ENCODE peak calls at places on chromosome 19, in eight cellular contexts. S, I, E, G, K, T, V and F are unnamed samples.

GRCh38 chr19:23286477-23286876 is 36.3 kb upstream of the ZNF724 start:
- DNase-seq in S (no peak), I (peak; percentile 74), E (no peak), G (no peak), K (no peak), T (no peak), V (no peak), F (no peak)

GRCh38 chr19:35454663-35455062 is 6.6 kb downstream of the FFAR2 start:
- DNase-seq in S (no peak), I (no peak), E (no peak), G (no peak), K (no peak), T (no peak), V (no peak), F (no peak)

GRCh38 chr19:2952953-2953481 is 8.2 kb upstream of the ZNF77 start:
- DNase-seq in S (no peak), I (no peak), E (no peak), G (no peak), K (no peak), T (peak; percentile 72), V (no peak), F (no peak)

GRCh38 chr19:4267901-4268815 is 10.9 kb upstream of the SHD start:
- DNase-seq in S (no peak), I (no peak), E (no peak), G (no peak), K (no peak), T (no peak), V (no peak), F (no peak)

GRCh38 chr19:7072541-7072940 is 3.0 kb downstream of the ZNF557 start:
- DNase-seq in S (no peak), I (no peak), E (no peak), G (no peak), K (no peak), T (no peak), V (no peak), F (no peak)

GRCh38 chr19:39587496-39587895 is 14.8 kb upstream of the LGALS13 start:
- DNase-seq in S (no peak), I (no peak), E (no peak), G (no peak), K (no peak), T (no peak), V (no peak), F (no peak)

GRCh38 chr19:9883231-9883758 is 48.2 kb downstream of the PIN1 start:
- DNase-seq in S (no peak), I (peak; percentile 56), E (no peak), G (no peak), K (no peak), T (no peak), V (no peak), F (no peak)

GRCh38 chr19:12047868-12048267 is 4.9 kb downstream of the ZNF878 start:
- DNase-seq in S (no peak), I (no peak), E (no peak), G (no peak), K (no peak), T (no peak), V (no peak), F (no peak)

GRCh38 chr19:36686365-36687213 is 823 bp upstream of the ZNF567 start:
- DNase-seq in S (no peak), I (peak; percentile 52), E (no peak), G (peak; percentile 20), K (no peak), T (no peak), V (no peak), F (no peak)

GRCh38 chr19:52603558-52604207 is 33.6 kb downstream of the ZNF701 start:
- DNase-seq in S (no peak), I (no peak), E (no peak), G (no peak), K (no peak), T (no peak), V (no peak), F (no peak)

GRCh38 chr19:55146648-55147218 is 2.3 kb downstream of the TNNT1 start:
- DNase-seq in S (no peak), I (peak; percentile 96), E (peak; percentile 31), G (no peak), K (no peak), T (no peak), V (no peak), F (no peak)

GRCh38 chr19:12867120-12868099 is 13.8 kb downstream of the DNASE2 start:
- DNase-seq in S (no peak), I (peak; percentile 97), E (peak; percentile 94), G (no peak), K (no peak), T (no peak), V (peak; percentile 74), F (peak; percentile 97)

DNA sequence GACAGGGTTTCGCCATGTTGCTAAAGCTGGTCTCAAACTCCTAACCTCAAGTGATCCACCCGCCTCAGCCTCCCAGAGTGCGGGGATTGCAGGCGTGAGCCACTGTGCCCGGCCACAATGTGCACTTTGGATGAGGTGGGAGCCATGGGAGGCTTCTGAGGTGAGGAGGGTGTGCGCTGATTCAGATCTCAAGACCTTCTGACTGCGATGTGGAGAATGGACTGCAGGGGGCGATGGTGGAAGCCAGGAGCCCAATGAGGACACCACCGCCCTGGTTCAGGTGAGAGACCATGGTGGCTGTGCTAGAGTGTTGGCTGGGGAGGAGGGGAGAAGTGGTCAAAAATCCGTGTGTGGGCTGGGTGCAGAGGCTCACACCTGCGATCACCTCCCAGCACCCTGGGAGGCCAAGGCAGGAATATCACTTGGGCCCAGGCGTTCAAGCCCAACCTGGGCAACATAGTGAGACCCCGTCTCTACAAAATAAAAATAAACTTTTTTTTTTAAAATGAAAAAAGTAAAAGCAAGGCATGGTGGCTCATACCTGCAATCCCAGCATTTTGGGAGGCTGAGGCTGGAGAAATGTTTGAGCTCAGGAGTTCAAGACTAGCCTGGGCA is 5.6 kb downstream of the INAFM1 start:
- DNase-seq in S (no peak), I (peak; percentile 93), E (peak; percentile 40), G (no peak), K (no peak), T (no peak), V (no peak), F (no peak)
- TF ChIP-seq CTCF in S (no peak), I (peak; percentile 77), E (peak; percentile 32), G (peak; percentile 15), K (peak; percentile 49), T (no peak), V (no peak), F (peak; percentile 38)

GRCh38 chr19:27775395-27775794 is 1437.6 kb downstream of the UQCRFS1 start:
- DNase-seq in S (no peak), I (peak; percentile 41), E (no peak), G (no peak), K (no peak), T (no peak), V (no peak), F (no peak)
- TF ChIP-seq CTCF in S (no peak), I (no peak), E (no peak), G (no peak), K (no peak), T (no peak), V (no peak), F (no peak)

GRCh38 chr19:50607388-50607787 is 32.3 kb downstream of the SYT3 start:
- DNase-seq in S (no peak), I (no peak), E (no peak), G (no peak), K (no peak), T (no peak), V (no peak), F (peak; percentile 23)

GRCh38 chr19:50602496-50602895 is 34.3 kb upstream of the LRRC4B start:
- DNase-seq in S (no peak), I (no peak), E (no peak), G (no peak), K (no peak), T (no peak), V (no peak), F (no peak)

GRCh38 chr19:50602935-50603334 is 34.7 kb upstream of the LRRC4B start:
- DNase-seq in S (no peak), I (no peak), E (no peak), G (no peak), K (no peak), T (no peak), V (no peak), F (no peak)

DNA sequence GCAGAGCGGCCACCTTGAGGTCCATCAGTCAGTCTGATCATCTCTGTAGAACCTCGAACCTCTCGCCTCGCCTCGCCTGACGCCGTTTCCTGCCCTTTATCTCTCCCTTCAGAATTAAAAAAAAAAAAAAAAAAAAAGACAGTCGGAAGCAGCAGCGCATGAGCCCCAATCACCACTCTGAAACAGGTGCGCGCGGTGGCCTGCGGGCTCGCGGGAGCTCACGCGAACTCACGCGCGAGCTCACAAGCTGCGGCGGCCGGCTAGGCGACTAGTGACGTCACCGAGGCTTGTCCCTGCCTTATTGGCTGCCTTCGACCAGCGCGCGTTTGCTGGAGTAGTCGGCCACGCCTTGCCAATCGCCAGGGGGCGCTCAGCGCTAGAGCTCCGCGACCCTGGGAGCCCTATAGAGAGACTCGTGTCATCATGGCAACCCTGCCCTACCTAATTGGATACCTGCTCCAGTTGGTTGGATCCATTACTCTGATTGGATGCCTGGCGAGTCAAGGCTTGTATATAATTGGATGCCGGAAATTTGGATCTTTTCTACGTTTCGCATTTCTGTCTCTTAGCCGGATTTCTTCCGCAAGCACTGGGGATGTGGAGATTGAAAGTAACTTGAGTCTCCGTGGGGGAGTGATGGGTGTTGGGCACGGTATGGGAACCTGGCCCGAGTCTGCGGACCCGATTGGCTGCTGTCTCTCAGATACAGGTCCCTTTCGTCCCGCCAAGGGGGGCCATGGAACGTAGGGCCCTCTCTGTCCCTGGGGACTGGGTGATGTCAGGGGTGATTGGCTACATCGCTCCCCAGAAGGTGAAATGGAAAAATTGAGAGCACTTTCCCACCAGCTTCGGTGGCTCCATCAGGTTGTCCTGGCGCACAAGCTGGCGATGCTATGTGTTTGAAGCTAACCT is 31.6 kb downstream of the SYT3 start:
- DNase-seq in S (no peak), I (peak; percentile 99), E (peak; percentile 88), G (peak; percentile 46), K (peak; percentile 8), T (peak; percentile 82), V (peak; percentile 46), F (peak; percentile 88)
- TF ChIP-seq CTCF in S (no peak), I (peak; percentile 89), E (peak; percentile 17), G (no peak), K (peak; percentile 51), T (peak; percentile 7), V (no peak), F (peak; percentile 47)

GRCh38 chr19:41137056-41137455 is 22.8 kb downstream of the CYP2F1 start:
- DNase-seq in S (no peak), I (no peak), E (no peak), G (no peak), K (no peak), T (no peak), V (no peak), F (no peak)
- TF ChIP-seq CTCF in S (no peak), I (no peak), E (no peak), G (no peak), K (no peak), T (no peak), V (no peak), F (no peak)